ENCODE peak calls at places on chromosomes 7 and 10, in six cellular contexts. Q, P, E, C, S and D are unnamed samples.

GRCh38 chr10:32377458-32378370 is 30.8 kb upstream of the EPC1 start:
- DNase-seq in Q (peak), P (no peak), E (peak), C (peak), S (no peak), D (peak)

GRCh38 chr7:36192050-36192824 is 39.2 kb downstream of the EEPD1 start:
- DNase-seq in Q (peak), P (peak), E (no peak), C (no peak), S (no peak), D (no peak)

GRCh38 chr7:91128574-91129348 is 135.5 kb upstream of the FZD1 start:
- DNase-seq in Q (peak), P (no peak), E (peak), C (no peak), S (no peak), D (no peak)

GRCh38 chr10:10527861-10528562 is 489.7 kb upstream of the CELF2 start:
- DNase-seq in Q (no peak), P (no peak), E (no peak), C (no peak), S (no peak), D (no peak)

GRCh38 chr7:5237286-5237685 is 45.5 kb upstream of the SLC29A4 start:
- DNase-seq in Q (peak), P (peak), E (no peak), C (no peak), S (no peak), D (no peak)

GRCh38 chr7:154916381-154917213 is 86.3 kb downstream of the PAXIP1 start:
- DNase-seq in Q (no peak), P (no peak), E (no peak), C (no peak), S (no peak), D (no peak)

GRCh38 chr7:75756340-75757297 is 15.4 kb downstream of the CCL26 start:
- DNase-seq in Q (peak), P (no peak), E (peak), C (no peak), S (no peak), D (peak)

GRCh38 chr7:65230231-65230630 is 143.4 kb upstream of the ZNF92 start:
- DNase-seq in Q (no peak), P (no peak), E (no peak), C (no peak), S (no peak), D (no peak)

GRCh38 chr10:56585447-56586171 is 224.6 kb upstream of the ZWINT start:
- DNase-seq in Q (no peak), P (no peak), E (no peak), C (no peak), S (no peak), D (no peak)

GRCh38 chr10:69685802-69686585 is 55.9 kb downstream of the FAM241B start:
- DNase-seq in Q (peak), P (no peak), E (peak), C (no peak), S (no peak), D (no peak)

GRCh38 chr10:14016011-14016536 is 314.6 kb downstream of the FRMD4A start:
- DNase-seq in Q (peak), P (peak), E (no peak), C (no peak), S (no peak), D (no peak)

GRCh38 chr10:47024399-47025252 is 113.4 kb downstream of the PTPN20 start:
- DNase-seq in Q (peak), P (peak), E (peak), C (peak), S (peak), D (peak)

GRCh38 chr7:106644999-106645398 is 16.0 kb downstream of the CCDC71L start:
- DNase-seq in Q (no peak), P (peak), E (no peak), C (no peak), S (no peak), D (no peak)

GRCh38 chr7:107854989-107855388 is 36.0 kb upstream of the DLD start:
- DNase-seq in Q (peak), P (no peak), E (peak), C (no peak), S (no peak), D (no peak)

GRCh38 chr7:64877714-64878610 is 25.1 kb upstream of the ZNF273 start:
- DNase-seq in Q (no peak), P (no peak), E (no peak), C (no peak), S (no peak), D (no peak)

GRCh38 chr10:13503745-13504463 is 24.9 kb downstream of the BEND7 start:
- DNase-seq in Q (peak), P (no peak), E (peak), C (no peak), S (no peak), D (peak)

GRCh38 chr10:16521311-16522016 is at the start of gene C1QL3:
- DNase-seq in Q (peak), P (no peak), E (peak), C (peak), S (no peak), D (no peak)

GRCh38 chr10:102814873-102815661 is 22.1 kb downstream of the CYP17A1 start:
- DNase-seq in Q (peak), P (peak), E (peak), C (no peak), S (no peak), D (no peak)

GRCh38 chr7:139450851-139451250 is 32.6 kb downstream of the KLRG2 start:
- DNase-seq in Q (no peak), P (no peak), E (no peak), C (no peak), S (no peak), D (no peak)

GRCh38 chr10:13100349-13101294 is 659 bp downstream of the OPTN start:
- DNase-seq in Q (peak), P (peak), E (peak), C (peak), S (peak), D (peak)

GRCh38 chr7:121366852-121367431 is 29.2 kb downstream of the FAM3C start:
- DNase-seq in Q (peak), P (no peak), E (peak), C (peak), S (no peak), D (peak)

GRCh38 chr7:988426-988911 is 5.5 kb downstream of the CYP2W1 start:
- DNase-seq in Q (peak), P (no peak), E (peak), C (no peak), S (no peak), D (no peak)

GRCh38 chr7:99137418-99138180 is 6.3 kb downstream of the SMURF1 start:
- DNase-seq in Q (peak), P (no peak), E (peak), C (no peak), S (no peak), D (no peak)

GRCh38 chr10:5830629-5831445 is 17.6 kb upstream of the GDI2 start:
- DNase-seq in Q (no peak), P (no peak), E (no peak), C (no peak), S (no peak), D (no peak)

GRCh38 chr7:118731854-118732253 is 507.4 kb downstream of the ANKRD7 start:
- DNase-seq in Q (no peak), P (no peak), E (no peak), C (no peak), S (no peak), D (no peak)

GRCh38 chr7:132518102-132518838 is 58.0 kb downstream of the PLXNA4 start:
- DNase-seq in Q (no peak), P (no peak), E (peak), C (no peak), S (no peak), D (peak)

GRCh38 chr10:5547934-5548660 is 23.3 kb downstream of the CALML3 start:
- DNase-seq in Q (peak), P (peak), E (peak), C (no peak), S (no peak), D (no peak)

GRCh38 chr7:95229301-95229700 is 95.0 kb downstream of the PON1 start:
- DNase-seq in Q (no peak), P (no peak), E (no peak), C (no peak), S (no peak), D (no peak)